ENCODE peak calls at places on chromosome 21, in eight cellular contexts. One of them, this sample, is unnamed.
A peak's percentile ranks its signal among the peaks of the same experiment; 100 is the strongest.

GRCh38 chr21:32411366-32412161 is 942 bp upstream of the EVA1C start:
- DNase-seq in psoas muscle: peak; percentile 93
- DNase-seq in lower lobe of right lung: peak; percentile 95
- DNase-seq in AG10803: peak; percentile 64
- DNase-seq in CD4-positive, alpha-beta T cell: peak; percentile 57
- DNase-seq in WTC11: peak; percentile 51
- DNase-seq in Peyer's patch: peak; percentile 94
- DNase-seq in astrocyte of the cerebellum: no peak
- DNase-seq in this sample: peak; percentile 93

GRCh38 chr21:14947613-14948160 is 117.1 kb downstream of the NRIP1 start:
- DNase-seq in WTC11: no peak
- DNase-seq in psoas muscle: no peak
- DNase-seq in astrocyte of the cerebellum: no peak
- DNase-seq in CD4-positive, alpha-beta T cell: no peak
- DNase-seq in lower lobe of right lung: no peak
- DNase-seq in Peyer's patch: no peak
- DNase-seq in AG10803: no peak
- DNase-seq in this sample: no peak

GRCh38 chr21:37514038-37514665 is 147.6 kb downstream of the DYRK1A start:
- DNase-seq in astrocyte of the cerebellum: no peak
- DNase-seq in Peyer's patch: no peak
- DNase-seq in psoas muscle: no peak
- DNase-seq in lower lobe of right lung: no peak
- DNase-seq in WTC11: no peak
- DNase-seq in AG10803: no peak
- DNase-seq in CD4-positive, alpha-beta T cell: no peak
- DNase-seq in this sample: no peak

GRCh38 chr21:26131554-26131953 is 39.0 kb downstream of the APP start:
- DNase-seq in lower lobe of right lung: no peak
- DNase-seq in AG10803: no peak
- DNase-seq in psoas muscle: no peak
- DNase-seq in Peyer's patch: no peak
- DNase-seq in CD4-positive, alpha-beta T cell: no peak
- DNase-seq in WTC11: no peak
- DNase-seq in astrocyte of the cerebellum: no peak
- DNase-seq in this sample: no peak

GRCh38 chr21:36654341-36654740 is 44.6 kb upstream of the SIM2 start:
- DNase-seq in lower lobe of right lung: no peak
- DNase-seq in Peyer's patch: no peak
- DNase-seq in psoas muscle: no peak
- DNase-seq in AG10803: no peak
- DNase-seq in CD4-positive, alpha-beta T cell: no peak
- DNase-seq in WTC11: no peak
- DNase-seq in astrocyte of the cerebellum: no peak
- DNase-seq in this sample: no peak

GRCh38 chr21:15543473-15543872 is 186.3 kb upstream of the USP25 start:
- DNase-seq in psoas muscle: no peak
- DNase-seq in AG10803: no peak
- DNase-seq in CD4-positive, alpha-beta T cell: no peak
- DNase-seq in lower lobe of right lung: no peak
- DNase-seq in WTC11: no peak
- DNase-seq in Peyer's patch: no peak
- DNase-seq in astrocyte of the cerebellum: no peak
- DNase-seq in this sample: no peak

GRCh38 chr21:43702785-43703067 is 16.2 kb upstream of the PDXK start:
- DNase-seq in Peyer's patch: no peak
- DNase-seq in lower lobe of right lung: no peak
- DNase-seq in AG10803: peak; percentile 34
- DNase-seq in WTC11: no peak
- DNase-seq in astrocyte of the cerebellum: no peak
- DNase-seq in CD4-positive, alpha-beta T cell: no peak
- DNase-seq in psoas muscle: no peak
- DNase-seq in this sample: no peak

GRCh38 chr21:15084668-15085067 is 19.9 kb upstream of the NRIP1 start:
- DNase-seq in AG10803: no peak
- DNase-seq in CD4-positive, alpha-beta T cell: no peak
- DNase-seq in WTC11: no peak
- DNase-seq in lower lobe of right lung: no peak
- DNase-seq in astrocyte of the cerebellum: no peak
- DNase-seq in Peyer's patch: no peak
- DNase-seq in psoas muscle: no peak
- DNase-seq in this sample: peak; percentile 84

DNA sequence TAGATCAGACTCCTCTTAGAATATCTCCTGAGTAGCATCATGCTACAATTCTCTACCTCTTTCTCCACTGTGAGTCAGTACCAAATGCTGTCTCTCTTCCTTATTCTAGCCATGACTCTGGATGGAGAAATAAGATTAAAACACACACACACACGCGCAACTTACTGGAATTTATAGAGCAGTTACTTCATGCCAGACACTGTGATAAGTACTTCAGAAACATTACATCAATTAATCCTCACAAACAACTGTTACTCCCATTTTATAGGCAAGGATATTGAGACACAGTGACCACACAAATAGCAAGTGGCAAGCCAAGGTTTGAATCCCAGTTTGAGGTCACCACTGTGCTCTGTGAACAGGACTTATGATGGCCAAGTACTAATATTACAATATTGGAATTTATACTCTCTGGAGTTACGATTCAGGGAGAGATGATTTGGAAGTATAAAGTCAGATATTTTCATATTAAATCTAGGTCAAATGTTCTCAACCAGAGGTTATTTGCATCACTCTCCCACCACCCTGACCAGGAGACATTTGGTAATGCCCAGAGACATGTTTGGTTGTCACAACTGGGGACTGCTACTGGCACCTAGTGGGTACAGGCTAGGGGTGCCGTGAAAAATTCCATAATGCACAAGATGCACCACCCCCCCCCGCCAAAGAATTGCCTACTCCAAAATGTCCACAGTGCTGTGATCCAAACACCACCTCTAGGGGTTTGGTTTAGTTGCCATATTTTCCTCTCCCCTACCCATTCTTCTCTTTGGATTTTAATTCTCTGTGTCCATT is 221.6 kb downstream of the LTN1 start:
- DNase-seq in CD4-positive, alpha-beta T cell: no peak
- DNase-seq in lower lobe of right lung: no peak
- DNase-seq in WTC11: no peak
- DNase-seq in psoas muscle: no peak
- DNase-seq in AG10803: peak; percentile 59
- DNase-seq in Peyer's patch: no peak
- DNase-seq in astrocyte of the cerebellum: no peak
- DNase-seq in this sample: no peak
- TF ChIP-seq CTCF in CD4-positive, alpha-beta T cell: no peak
- TF ChIP-seq CTCF in lower lobe of right lung: no peak
- TF ChIP-seq CTCF in WTC11: no peak
- TF ChIP-seq CTCF in psoas muscle: no peak
- TF ChIP-seq CTCF in AG10803: no peak
- TF ChIP-seq CTCF in Peyer's patch: no peak
- TF ChIP-seq CTCF in astrocyte of the cerebellum: no peak
- TF ChIP-seq CTCF in this sample: no peak

GRCh38 chr21:45150630-45151265 is 76.4 kb downstream of the ADARB1 start:
- DNase-seq in astrocyte of the cerebellum: no peak
- DNase-seq in lower lobe of right lung: no peak
- DNase-seq in psoas muscle: no peak
- DNase-seq in CD4-positive, alpha-beta T cell: no peak
- DNase-seq in AG10803: no peak
- DNase-seq in WTC11: no peak
- DNase-seq in Peyer's patch: no peak
- DNase-seq in this sample: peak; percentile 11

GRCh38 chr21:45151484-45152115 is 77.2 kb downstream of the ADARB1 start:
- DNase-seq in AG10803: no peak
- DNase-seq in Peyer's patch: no peak
- DNase-seq in astrocyte of the cerebellum: no peak
- DNase-seq in psoas muscle: no peak
- DNase-seq in lower lobe of right lung: no peak
- DNase-seq in WTC11: no peak
- DNase-seq in CD4-positive, alpha-beta T cell: no peak
- DNase-seq in this sample: peak; percentile 12

GRCh38 chr21:45154511-45155508 is 80.4 kb downstream of the ADARB1 start:
- DNase-seq in psoas muscle: no peak
- DNase-seq in WTC11: no peak
- DNase-seq in CD4-positive, alpha-beta T cell: peak; percentile 23
- DNase-seq in AG10803: peak; percentile 74
- DNase-seq in lower lobe of right lung: no peak
- DNase-seq in Peyer's patch: no peak
- DNase-seq in astrocyte of the cerebellum: peak; percentile 19
- DNase-seq in this sample: peak; percentile 27

GRCh38 chr21:45153358-45154318 is 79.3 kb downstream of the ADARB1 start:
- DNase-seq in psoas muscle: no peak
- DNase-seq in AG10803: peak; percentile 80
- DNase-seq in lower lobe of right lung: no peak
- DNase-seq in astrocyte of the cerebellum: peak; percentile 44
- DNase-seq in Peyer's patch: no peak
- DNase-seq in CD4-positive, alpha-beta T cell: no peak
- DNase-seq in WTC11: no peak
- DNase-seq in this sample: peak; percentile 12

DNA sequence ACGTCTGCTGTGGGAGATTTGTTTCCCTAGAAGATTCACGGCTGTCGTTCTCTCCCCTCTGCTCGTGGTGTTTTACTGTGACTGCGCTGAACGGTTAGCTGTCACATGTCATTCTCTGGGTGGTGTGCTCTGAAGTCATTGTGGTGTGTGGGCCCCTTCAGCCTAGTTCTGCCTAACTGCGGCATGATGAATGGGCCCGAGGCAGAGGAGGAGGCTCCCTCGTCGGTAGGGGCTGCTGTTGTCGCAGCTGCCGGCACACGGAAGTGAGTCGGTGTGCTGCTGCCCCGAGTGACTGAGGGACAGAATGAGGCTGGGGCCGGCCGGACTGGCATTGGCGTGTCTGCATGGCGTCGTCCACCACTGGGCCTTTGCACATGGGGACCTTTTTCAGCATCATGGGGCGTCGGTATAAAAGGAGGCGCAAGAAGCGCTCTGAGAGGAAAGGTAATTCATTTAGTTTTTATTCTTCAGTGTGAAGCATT is 77.9 kb downstream of the ADARB1 start:
- DNase-seq in psoas muscle: peak; percentile 46
- DNase-seq in WTC11: peak; percentile 46
- DNase-seq in Peyer's patch: no peak
- DNase-seq in CD4-positive, alpha-beta T cell: peak; percentile 59
- DNase-seq in astrocyte of the cerebellum: no peak
- DNase-seq in AG10803: no peak
- DNase-seq in lower lobe of right lung: peak; percentile 77
- DNase-seq in this sample: peak; percentile 16
- TF ChIP-seq CTCF in psoas muscle: peak; percentile 22
- TF ChIP-seq CTCF in WTC11: no peak
- TF ChIP-seq CTCF in Peyer's patch: peak; percentile 37
- TF ChIP-seq CTCF in CD4-positive, alpha-beta T cell: peak; percentile 69
- TF ChIP-seq CTCF in astrocyte of the cerebellum: peak; percentile 65
- TF ChIP-seq CTCF in AG10803: no peak
- TF ChIP-seq CTCF in lower lobe of right lung: peak; percentile 34
- TF ChIP-seq CTCF in this sample: no peak

GRCh38 chr21:44801468-44802395 is at the start of gene UBE2G2:
- DNase-seq in CD4-positive, alpha-beta T cell: peak; percentile 81
- DNase-seq in psoas muscle: peak; percentile 86
- DNase-seq in WTC11: peak; percentile 71
- DNase-seq in lower lobe of right lung: peak; percentile 87
- DNase-seq in astrocyte of the cerebellum: no peak
- DNase-seq in Peyer's patch: peak; percentile 91
- DNase-seq in AG10803: peak; percentile 66
- DNase-seq in this sample: peak; percentile 83

GRCh38 chr21:44802396-44803153 is 955 bp upstream of the UBE2G2 start:
- DNase-seq in Peyer's patch: no peak
- DNase-seq in CD4-positive, alpha-beta T cell: no peak
- DNase-seq in WTC11: no peak
- DNase-seq in lower lobe of right lung: no peak
- DNase-seq in AG10803: no peak
- DNase-seq in psoas muscle: no peak
- DNase-seq in astrocyte of the cerebellum: no peak
- DNase-seq in this sample: no peak

GRCh38 chr21:44800971-44801467 is 601 bp downstream of the UBE2G2 start:
- DNase-seq in AG10803: peak; percentile 32
- DNase-seq in CD4-positive, alpha-beta T cell: no peak
- DNase-seq in lower lobe of right lung: no peak
- DNase-seq in psoas muscle: no peak
- DNase-seq in Peyer's patch: no peak
- DNase-seq in WTC11: no peak
- DNase-seq in astrocyte of the cerebellum: no peak
- DNase-seq in this sample: no peak

GRCh38 chr21:44797775-44798174 is 3.8 kb downstream of the UBE2G2 start:
- DNase-seq in CD4-positive, alpha-beta T cell: no peak
- DNase-seq in AG10803: no peak
- DNase-seq in Peyer's patch: no peak
- DNase-seq in lower lobe of right lung: no peak
- DNase-seq in astrocyte of the cerebellum: no peak
- DNase-seq in WTC11: no peak
- DNase-seq in psoas muscle: no peak
- DNase-seq in this sample: no peak

GRCh38 chr21:44800103-44800502 is 1.5 kb downstream of the UBE2G2 start:
- DNase-seq in Peyer's patch: no peak
- DNase-seq in astrocyte of the cerebellum: no peak
- DNase-seq in WTC11: no peak
- DNase-seq in psoas muscle: no peak
- DNase-seq in CD4-positive, alpha-beta T cell: no peak
- DNase-seq in AG10803: peak; percentile 55
- DNase-seq in lower lobe of right lung: no peak
- DNase-seq in this sample: no peak
- TF ChIP-seq CTCF in Peyer's patch: peak; percentile 18
- TF ChIP-seq CTCF in astrocyte of the cerebellum: peak; percentile 49
- TF ChIP-seq CTCF in WTC11: no peak
- TF ChIP-seq CTCF in psoas muscle: peak; percentile 40
- TF ChIP-seq CTCF in CD4-positive, alpha-beta T cell: no peak
- TF ChIP-seq CTCF in AG10803: peak; percentile 63
- TF ChIP-seq CTCF in lower lobe of right lung: peak; percentile 33
- TF ChIP-seq CTCF in this sample: no peak

GRCh38 chr21:31181089-31181757 is 142.9 kb upstream of the KRTAP19-8 start:
- DNase-seq in astrocyte of the cerebellum: no peak
- DNase-seq in CD4-positive, alpha-beta T cell: peak; percentile 42
- DNase-seq in Peyer's patch: no peak
- DNase-seq in lower lobe of right lung: no peak
- DNase-seq in WTC11: no peak
- DNase-seq in AG10803: no peak
- DNase-seq in psoas muscle: no peak
- DNase-seq in this sample: no peak

GRCh38 chr21:31176725-31177124 is 138.4 kb upstream of the KRTAP19-8 start:
- DNase-seq in psoas muscle: no peak
- DNase-seq in CD4-positive, alpha-beta T cell: no peak
- DNase-seq in astrocyte of the cerebellum: peak; percentile 36
- DNase-seq in AG10803: no peak
- DNase-seq in lower lobe of right lung: no peak
- DNase-seq in WTC11: no peak
- DNase-seq in Peyer's patch: no peak
- DNase-seq in this sample: no peak

GRCh38 chr21:31184462-31184861 is 146.2 kb upstream of the KRTAP19-8 start:
- DNase-seq in WTC11: no peak
- DNase-seq in Peyer's patch: no peak
- DNase-seq in astrocyte of the cerebellum: no peak
- DNase-seq in psoas muscle: no peak
- DNase-seq in AG10803: no peak
- DNase-seq in lower lobe of right lung: no peak
- DNase-seq in CD4-positive, alpha-beta T cell: peak; percentile 61
- DNase-seq in this sample: no peak

GRCh38 chr21:31182231-31183129 is 144.2 kb upstream of the KRTAP19-8 start:
- DNase-seq in CD4-positive, alpha-beta T cell: peak; percentile 58
- DNase-seq in WTC11: no peak
- DNase-seq in Peyer's patch: no peak
- DNase-seq in AG10803: no peak
- DNase-seq in astrocyte of the cerebellum: no peak
- DNase-seq in lower lobe of right lung: no peak
- DNase-seq in psoas muscle: no peak
- DNase-seq in this sample: no peak

DNA sequence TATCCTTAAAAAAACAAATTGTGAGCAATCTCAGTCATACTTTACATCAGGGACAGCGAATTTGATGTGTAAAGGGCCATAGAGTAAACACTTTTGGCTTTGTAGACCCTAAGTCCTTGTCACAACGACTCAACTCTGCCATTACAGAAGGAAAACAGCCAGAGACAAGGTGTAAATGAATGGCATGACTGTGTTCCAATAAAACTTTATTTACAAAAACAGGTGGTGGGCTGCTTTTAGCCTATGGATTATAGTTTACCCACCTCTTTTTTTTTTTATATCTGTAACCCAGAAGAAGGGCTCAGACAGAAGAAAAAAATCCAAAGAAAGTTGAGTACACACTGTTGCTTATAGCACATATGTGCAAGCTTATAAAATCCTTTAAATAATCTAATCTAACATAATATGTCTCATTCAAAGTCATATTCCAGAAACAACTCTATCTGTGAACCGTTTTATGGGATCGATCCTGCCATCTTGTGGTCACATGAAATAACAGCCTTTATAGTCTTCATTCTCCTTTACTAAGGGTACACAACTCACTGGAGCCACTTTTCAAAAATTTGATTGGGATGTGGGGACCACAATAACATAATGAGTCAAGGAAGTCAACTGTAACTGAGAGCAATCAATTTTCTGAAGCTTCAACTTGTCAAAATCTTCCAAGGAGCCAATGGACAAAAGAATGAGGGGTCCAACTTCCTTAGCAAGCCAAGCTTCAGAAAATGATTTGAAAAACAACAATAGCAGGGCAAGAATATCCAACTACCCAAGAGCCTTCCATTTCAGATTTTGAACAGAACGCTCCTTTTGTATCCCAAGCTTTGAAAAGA is 142.2 kb upstream of the KRTAP19-8 start:
- DNase-seq in astrocyte of the cerebellum: peak; percentile 44
- DNase-seq in Peyer's patch: no peak
- DNase-seq in WTC11: no peak
- DNase-seq in CD4-positive, alpha-beta T cell: no peak
- DNase-seq in AG10803: peak; percentile 38
- DNase-seq in psoas muscle: no peak
- DNase-seq in lower lobe of right lung: no peak
- DNase-seq in this sample: no peak
- TF ChIP-seq CTCF in astrocyte of the cerebellum: peak; percentile 53
- TF ChIP-seq CTCF in Peyer's patch: no peak
- TF ChIP-seq CTCF in WTC11: peak; percentile 37
- TF ChIP-seq CTCF in CD4-positive, alpha-beta T cell: peak; percentile 65
- TF ChIP-seq CTCF in AG10803: peak; percentile 73
- TF ChIP-seq CTCF in psoas muscle: peak; percentile 24
- TF ChIP-seq CTCF in lower lobe of right lung: peak; percentile 58
- TF ChIP-seq CTCF in this sample: peak; percentile 54

This sample was measured in testis.